ENCODE peak calls at places on chromosomes 13 and 19, in five cellular contexts. O is nephron progenitor cell; M is stimulated activated CD4-positive, alpha-beta T cell treated with anti-CD3 and anti-CD28 coated beads, Interleukin-4, amount 100 ng/mL, for 24 hours; U is activated CD8-positive, alpha-beta memory T cell treated with anti-CD3 and anti-CD28 coated beads, Interleukin-2, amount 10 ng/mL, durations not matched to agents 7 days and 5 days; Y is upper lobe of right lung. A is an unnamed sample.

GRCh38 chr13:60933638-60934037 is 482.0 kb downstream of the PCDH20 start:
- DNase-seq in O (no peak), M (no peak), U (no peak), Y (no peak), A (no peak)

GRCh38 chr19:16698914-16699313 is 20.7 kb upstream of the NWD1 start:
- DNase-seq in O (no peak), M (no peak), U (no peak), Y (no peak), A (no peak)

GRCh38 chr19:40612831-40613668 is 11.9 kb downstream of the LTBP4 start:
- DNase-seq in O (peak; percentile 85), M (peak; percentile 82), U (peak; percentile 88), Y (peak; percentile 88), A (no peak)

GRCh38 chr19:40735003-40735771 is 15.1 kb downstream of the ACTMAP start:
- DNase-seq in O (no peak), M (no peak), U (no peak), Y (no peak), A (no peak)

GRCh38 chr13:110397445-110397844 is 90.4 kb downstream of the COL4A2 start:
- DNase-seq in O (no peak), M (no peak), U (no peak), Y (no peak), A (no peak)

GRCh38 chr13:112740502-112741131 is 50.8 kb downstream of the ATP11A start:
- DNase-seq in O (no peak), M (no peak), U (no peak), Y (peak; percentile 67), A (no peak)

GRCh38 chr19:35459414-35460082 is 11.5 kb downstream of the FFAR2 start:
- DNase-seq in O (peak; percentile 6), M (no peak), U (no peak), Y (peak; percentile 72), A (no peak)

GRCh38 chr19:52946322-52947310 is 16.1 kb downstream of the ZNF816 start:
- DNase-seq in O (peak; percentile 43), M (no peak), U (no peak), Y (peak; percentile 93), A (no peak)

GRCh38 chr13:19845758-19846157 is 17.7 kb downstream of the ZMYM5 start:
- DNase-seq in O (no peak), M (peak; percentile 7), U (no peak), Y (no peak), A (no peak)

GRCh38 chr13:79987323-79987722 is 353.6 kb downstream of the SPRY2 start:
- DNase-seq in O (no peak), M (no peak), U (no peak), Y (no peak), A (no peak)

GRCh38 chr19:38079926-38080380 is 144.1 kb downstream of the DPF1 start:
- DNase-seq in O (no peak), M (no peak), U (no peak), Y (no peak), A (peak; percentile 56)

GRCh38 chr19:53909471-53910169 is 542 bp downstream of the CACNG7 start:
- DNase-seq in O (no peak), M (no peak), U (no peak), Y (no peak), A (no peak)

GRCh38 chr19:31220540-31220939 is 128.7 kb downstream of the TSHZ3 start:
- DNase-seq in O (no peak), M (peak; percentile 35), U (peak; percentile 67), Y (no peak), A (no peak)

GRCh38 chr13:32121316-32121715 is 89.7 kb downstream of the FRY start:
- DNase-seq in O (no peak), M (no peak), U (no peak), Y (no peak), A (no peak)

GRCh38 chr19:14517446-14517839 is 754 bp downstream of the DNAJB1 start:
- DNase-seq in O (no peak), M (no peak), U (no peak), Y (no peak), A (no peak)

GRCh38 chr19:53422551-53422950 is 9.2 kb upstream of the ZNF761 start:
- DNase-seq in O (no peak), M (no peak), U (no peak), Y (no peak), A (no peak)

GRCh38 chr19:14375055-14375581 is 6.1 kb upstream of the ADGRE5 start:
- DNase-seq in O (no peak), M (peak; percentile 57), U (peak; percentile 95), Y (peak; percentile 83), A (no peak)

GRCh38 chr13:44818428-44818827 is 170.8 kb downstream of the NUFIP1 start:
- DNase-seq in O (no peak), M (no peak), U (no peak), Y (no peak), A (peak; percentile 12)

GRCh38 chr13:23385931-23386330 is 47.6 kb downstream of the SACS start:
- DNase-seq in O (no peak), M (no peak), U (no peak), Y (no peak), A (no peak)

GRCh38 chr13:114134944-114135610 is 2.7 kb upstream of the RASA3 start:
- DNase-seq in O (no peak), M (no peak), U (no peak), Y (no peak), A (no peak)

GRCh38 chr13:91185294-91185863 is 162.1 kb upstream of the MIR17HG start:
- DNase-seq in O (no peak), M (no peak), U (no peak), Y (no peak), A (no peak)

GRCh38 chr13:112250788-112251445 is 125.2 kb upstream of the SPACA7 start:
- DNase-seq in O (no peak), M (no peak), U (peak; percentile 16), Y (peak; percentile 32), A (no peak)

GRCh38 chr13:30846844-30847243 is 59.2 kb upstream of the MEDAG start:
- DNase-seq in O (no peak), M (peak; percentile 4), U (no peak), Y (no peak), A (no peak)

GRCh38 chr13:28753208-28753892 is 34.6 kb upstream of the SLC46A3 start:
- DNase-seq in O (no peak), M (no peak), U (no peak), Y (peak; percentile 69), A (no peak)

GRCh38 chr13:98688373-98688772 is 64.1 kb downstream of the SLC15A1 start:
- DNase-seq in O (no peak), M (no peak), U (no peak), Y (no peak), A (no peak)

GRCh38 chr13:41588899-41589298 is 131.5 kb downstream of the RGCC start:
- DNase-seq in O (no peak), M (peak; percentile 56), U (peak; percentile 45), Y (no peak), A (no peak)

GRCh38 chr13:99481357-99481756 is 19.9 kb upstream of the TM9SF2 start:
- DNase-seq in O (no peak), M (no peak), U (no peak), Y (no peak), A (no peak)

A was measured in NCI-H1092.